ENCODE peak calls at places on chromosomes 12 and 14, in nine cellular contexts. X, C, Q, V, T, J, Y, D and K are unnamed samples.

GRCh38 chr12:124513297-124513867 is 54.0 kb downstream of the NCOR2 start:
- DNase-seq in X (no peak), C (no peak), Q (no peak), V (no peak), T (peak), J (peak), Y (no peak), D (no peak), K (no peak)

GRCh38 chr12:47949441-47950341 is 13.7 kb upstream of the TMEM106C start:
- DNase-seq in X (peak), C (peak), Q (peak), V (peak), T (peak), J (peak), Y (peak), D (peak), K (peak)

GRCh38 chr14:90521121-90521929 is 124.5 kb downstream of the CALM1 start:
- DNase-seq in X (no peak), C (no peak), Q (peak), V (no peak), T (no peak), J (no peak), Y (no peak), D (no peak), K (peak)

GRCh38 chr14:58747181-58747580 is 109.4 kb downstream of the DACT1 start:
- DNase-seq in X (peak), C (no peak), Q (peak), V (no peak), T (no peak), J (no peak), Y (no peak), D (no peak), K (peak)

GRCh38 chr12:95412826-95413311 is 61.1 kb upstream of the METAP2 start:
- DNase-seq in X (no peak), C (no peak), Q (peak), V (no peak), T (no peak), J (no peak), Y (no peak), D (no peak), K (no peak)

GRCh38 chr12:118011377-118011776 is 5.1 kb upstream of the RFC5 start:
- DNase-seq in X (no peak), C (no peak), Q (no peak), V (no peak), T (no peak), J (no peak), Y (no peak), D (no peak), K (no peak)

GRCh38 chr14:32252030-32252670 is 49.1 kb upstream of the RNU6-8 start:
- DNase-seq in X (peak), C (peak), Q (peak), V (no peak), T (peak), J (peak), Y (peak), D (peak), K (peak)

GRCh38 chr12:83261998-83262397 is 575.3 kb downstream of the TMTC2 start:
- DNase-seq in X (no peak), C (no peak), Q (no peak), V (no peak), T (no peak), J (peak), Y (no peak), D (no peak), K (no peak)

GRCh38 chr14:71103662-71104484 is 196.6 kb downstream of the PCNX1 start:
- DNase-seq in X (peak), C (no peak), Q (peak), V (no peak), T (peak), J (peak), Y (peak), D (peak), K (no peak)

GRCh38 chr12:130041983-130042812 is 120.1 kb upstream of the FZD10 start:
- DNase-seq in X (no peak), C (no peak), Q (no peak), V (peak), T (peak), J (no peak), Y (peak), D (no peak), K (peak)

GRCh38 chr14:91831337-91831736 is 36.0 kb downstream of the TC2N start:
- DNase-seq in X (no peak), C (no peak), Q (no peak), V (no peak), T (no peak), J (peak), Y (no peak), D (no peak), K (no peak)

GRCh38 chr12:108066583-108067234 is 62.4 kb upstream of the WSCD2 start:
- DNase-seq in X (no peak), C (no peak), Q (no peak), V (no peak), T (no peak), J (no peak), Y (no peak), D (no peak), K (no peak)

GRCh38 chr14:82067221-82067620 is 533.6 kb upstream of the SEL1L start:
- DNase-seq in X (no peak), C (no peak), Q (no peak), V (no peak), T (no peak), J (no peak), Y (peak), D (no peak), K (no peak)